ENCODE peak calls at places on chromosome 2, in eight cellular contexts. One of them, this sample, is unnamed.

GRCh38 chr2:15553951-15554350 is 7.2 kb downstream of the NBAS start:
- DNase-seq in iris pigment epithelial cell: no peak
- DNase-seq in ACHN: no peak
- DNase-seq in NT2/D1: no peak
- DNase-seq in stimulated activated CD8-positive, alpha-beta memory T cell treated with anti-CD3 and anti-CD28 coated beads, Interleukin-7, amount 100 ng/mL, for 24 hours: no peak
- DNase-seq in NCI-H524: no peak
- DNase-seq in left ventricle myocardium inferior: no peak
- DNase-seq in AG08395: no peak
- DNase-seq in this sample: no peak

GRCh38 chr2:85248741-85249524 is 78.9 kb downstream of the TGOLN2 start:
- DNase-seq in iris pigment epithelial cell: peak
- DNase-seq in ACHN: peak
- DNase-seq in NT2/D1: no peak
- DNase-seq in stimulated activated CD8-positive, alpha-beta memory T cell treated with anti-CD3 and anti-CD28 coated beads, Interleukin-7, amount 100 ng/mL, for 24 hours: no peak
- DNase-seq in NCI-H524: no peak
- DNase-seq in left ventricle myocardium inferior: peak
- DNase-seq in AG08395: peak
- DNase-seq in this sample: peak

GRCh38 chr2:121345887-121346286 is 60.9 kb upstream of the TFCP2L1 start:
- DNase-seq in iris pigment epithelial cell: no peak
- DNase-seq in ACHN: no peak
- DNase-seq in NT2/D1: no peak
- DNase-seq in stimulated activated CD8-positive, alpha-beta memory T cell treated with anti-CD3 and anti-CD28 coated beads, Interleukin-7, amount 100 ng/mL, for 24 hours: no peak
- DNase-seq in NCI-H524: no peak
- DNase-seq in left ventricle myocardium inferior: no peak
- DNase-seq in AG08395: no peak
- DNase-seq in this sample: no peak

GRCh38 chr2:1756456-1756855 is 12.1 kb upstream of the PXDN start:
- DNase-seq in iris pigment epithelial cell: no peak
- DNase-seq in ACHN: no peak
- DNase-seq in NT2/D1: no peak
- DNase-seq in stimulated activated CD8-positive, alpha-beta memory T cell treated with anti-CD3 and anti-CD28 coated beads, Interleukin-7, amount 100 ng/mL, for 24 hours: no peak
- DNase-seq in NCI-H524: no peak
- DNase-seq in left ventricle myocardium inferior: no peak
- DNase-seq in AG08395: no peak
- DNase-seq in this sample: no peak

GRCh38 chr2:142880275-142880674 is 2.8 kb downstream of the KYNU start:
- DNase-seq in iris pigment epithelial cell: peak
- DNase-seq in ACHN: no peak
- DNase-seq in NT2/D1: no peak
- DNase-seq in stimulated activated CD8-positive, alpha-beta memory T cell treated with anti-CD3 and anti-CD28 coated beads, Interleukin-7, amount 100 ng/mL, for 24 hours: no peak
- DNase-seq in NCI-H524: no peak
- DNase-seq in left ventricle myocardium inferior: no peak
- DNase-seq in AG08395: peak
- DNase-seq in this sample: peak

GRCh38 chr2:237195396-237196119 is 109.9 kb downstream of the COPS8 start:
- DNase-seq in iris pigment epithelial cell: no peak
- DNase-seq in ACHN: no peak
- DNase-seq in NT2/D1: no peak
- DNase-seq in stimulated activated CD8-positive, alpha-beta memory T cell treated with anti-CD3 and anti-CD28 coated beads, Interleukin-7, amount 100 ng/mL, for 24 hours: no peak
- DNase-seq in NCI-H524: no peak
- DNase-seq in left ventricle myocardium inferior: no peak
- DNase-seq in AG08395: no peak
- DNase-seq in this sample: peak

GRCh38 chr2:200432296-200432695 is 77.6 kb downstream of the KCTD18 start:
- DNase-seq in iris pigment epithelial cell: peak
- DNase-seq in ACHN: no peak
- DNase-seq in NT2/D1: no peak
- DNase-seq in stimulated activated CD8-positive, alpha-beta memory T cell treated with anti-CD3 and anti-CD28 coated beads, Interleukin-7, amount 100 ng/mL, for 24 hours: no peak
- DNase-seq in NCI-H524: no peak
- DNase-seq in left ventricle myocardium inferior: no peak
- DNase-seq in AG08395: no peak
- DNase-seq in this sample: no peak

GRCh38 chr2:3927031-3927430 is 223.7 kb downstream of the DCDC2C start:
- DNase-seq in iris pigment epithelial cell: no peak
- DNase-seq in ACHN: no peak
- DNase-seq in NT2/D1: no peak
- DNase-seq in stimulated activated CD8-positive, alpha-beta memory T cell treated with anti-CD3 and anti-CD28 coated beads, Interleukin-7, amount 100 ng/mL, for 24 hours: no peak
- DNase-seq in NCI-H524: no peak
- DNase-seq in left ventricle myocardium inferior: no peak
- DNase-seq in AG08395: no peak
- DNase-seq in this sample: no peak

GRCh38 chr2:53854678-53855077 is 5.1 kb downstream of the GPR75 start:
- DNase-seq in iris pigment epithelial cell: peak
- DNase-seq in ACHN: no peak
- DNase-seq in NT2/D1: no peak
- DNase-seq in stimulated activated CD8-positive, alpha-beta memory T cell treated with anti-CD3 and anti-CD28 coated beads, Interleukin-7, amount 100 ng/mL, for 24 hours: no peak
- DNase-seq in NCI-H524: no peak
- DNase-seq in left ventricle myocardium inferior: no peak
- DNase-seq in AG08395: no peak
- DNase-seq in this sample: no peak

GRCh38 chr2:15170068-15170775 is 390.9 kb downstream of the NBAS start:
- DNase-seq in iris pigment epithelial cell: no peak
- DNase-seq in ACHN: no peak
- DNase-seq in NT2/D1: peak
- DNase-seq in stimulated activated CD8-positive, alpha-beta memory T cell treated with anti-CD3 and anti-CD28 coated beads, Interleukin-7, amount 100 ng/mL, for 24 hours: no peak
- DNase-seq in NCI-H524: no peak
- DNase-seq in left ventricle myocardium inferior: no peak
- DNase-seq in AG08395: peak
- DNase-seq in this sample: peak

GRCh38 chr2:217868911-217869334 is 133.9 kb downstream of the TNS1 start:
- DNase-seq in iris pigment epithelial cell: peak
- DNase-seq in ACHN: no peak
- DNase-seq in NT2/D1: no peak
- DNase-seq in stimulated activated CD8-positive, alpha-beta memory T cell treated with anti-CD3 and anti-CD28 coated beads, Interleukin-7, amount 100 ng/mL, for 24 hours: no peak
- DNase-seq in NCI-H524: no peak
- DNase-seq in left ventricle myocardium inferior: no peak
- DNase-seq in AG08395: peak
- DNase-seq in this sample: peak

GRCh38 chr2:46229134-46230063 is 67.8 kb upstream of the EPAS1 start:
- DNase-seq in iris pigment epithelial cell: peak
- DNase-seq in ACHN: peak
- DNase-seq in NT2/D1: peak
- DNase-seq in stimulated activated CD8-positive, alpha-beta memory T cell treated with anti-CD3 and anti-CD28 coated beads, Interleukin-7, amount 100 ng/mL, for 24 hours: no peak
- DNase-seq in NCI-H524: no peak
- DNase-seq in left ventricle myocardium inferior: no peak
- DNase-seq in AG08395: no peak
- DNase-seq in this sample: peak

GRCh38 chr2:85794491-85795121 is 40.8 kb downstream of the ATOH8 start:
- DNase-seq in iris pigment epithelial cell: no peak
- DNase-seq in ACHN: no peak
- DNase-seq in NT2/D1: no peak
- DNase-seq in stimulated activated CD8-positive, alpha-beta memory T cell treated with anti-CD3 and anti-CD28 coated beads, Interleukin-7, amount 100 ng/mL, for 24 hours: no peak
- DNase-seq in NCI-H524: peak
- DNase-seq in left ventricle myocardium inferior: no peak
- DNase-seq in AG08395: no peak
- DNase-seq in this sample: no peak

GRCh38 chr2:77813614-77814013 is 291.4 kb upstream of the LRRTM4 start:
- DNase-seq in iris pigment epithelial cell: peak
- DNase-seq in ACHN: no peak
- DNase-seq in NT2/D1: no peak
- DNase-seq in stimulated activated CD8-positive, alpha-beta memory T cell treated with anti-CD3 and anti-CD28 coated beads, Interleukin-7, amount 100 ng/mL, for 24 hours: no peak
- DNase-seq in NCI-H524: no peak
- DNase-seq in left ventricle myocardium inferior: no peak
- DNase-seq in AG08395: no peak
- DNase-seq in this sample: no peak

GRCh38 chr2:86216577-86217555 is 17.6 kb downstream of the MRPL35 start:
- DNase-seq in iris pigment epithelial cell: no peak
- DNase-seq in ACHN: no peak
- DNase-seq in NT2/D1: no peak
- DNase-seq in stimulated activated CD8-positive, alpha-beta memory T cell treated with anti-CD3 and anti-CD28 coated beads, Interleukin-7, amount 100 ng/mL, for 24 hours: no peak
- DNase-seq in NCI-H524: no peak
- DNase-seq in left ventricle myocardium inferior: no peak
- DNase-seq in AG08395: peak
- DNase-seq in this sample: peak

GRCh38 chr2:233600361-233600760 is 17.1 kb upstream of the UGT1A8 start:
- DNase-seq in iris pigment epithelial cell: peak
- DNase-seq in ACHN: peak
- DNase-seq in NT2/D1: no peak
- DNase-seq in stimulated activated CD8-positive, alpha-beta memory T cell treated with anti-CD3 and anti-CD28 coated beads, Interleukin-7, amount 100 ng/mL, for 24 hours: no peak
- DNase-seq in NCI-H524: no peak
- DNase-seq in left ventricle myocardium inferior: no peak
- DNase-seq in AG08395: no peak
- DNase-seq in this sample: no peak

GRCh38 chr2:241853651-241854341 is 4.9 kb downstream of the PDCD1 start:
- DNase-seq in iris pigment epithelial cell: no peak
- DNase-seq in ACHN: no peak
- DNase-seq in NT2/D1: no peak
- DNase-seq in stimulated activated CD8-positive, alpha-beta memory T cell treated with anti-CD3 and anti-CD28 coated beads, Interleukin-7, amount 100 ng/mL, for 24 hours: no peak
- DNase-seq in NCI-H524: no peak
- DNase-seq in left ventricle myocardium inferior: peak
- DNase-seq in AG08395: peak
- DNase-seq in this sample: peak

GRCh38 chr2:177868792-177869191 is 203.8 kb downstream of the PDE11A start:
- DNase-seq in iris pigment epithelial cell: no peak
- DNase-seq in ACHN: no peak
- DNase-seq in NT2/D1: no peak
- DNase-seq in stimulated activated CD8-positive, alpha-beta memory T cell treated with anti-CD3 and anti-CD28 coated beads, Interleukin-7, amount 100 ng/mL, for 24 hours: no peak
- DNase-seq in NCI-H524: no peak
- DNase-seq in left ventricle myocardium inferior: no peak
- DNase-seq in AG08395: no peak
- DNase-seq in this sample: no peak

GRCh38 chr2:151933266-151933804 is 105.1 kb upstream of the ARL5A start:
- DNase-seq in iris pigment epithelial cell: no peak
- DNase-seq in ACHN: no peak
- DNase-seq in NT2/D1: no peak
- DNase-seq in stimulated activated CD8-positive, alpha-beta memory T cell treated with anti-CD3 and anti-CD28 coated beads, Interleukin-7, amount 100 ng/mL, for 24 hours: no peak
- DNase-seq in NCI-H524: no peak
- DNase-seq in left ventricle myocardium inferior: no peak
- DNase-seq in AG08395: no peak
- DNase-seq in this sample: no peak

GRCh38 chr2:5925620-5926019 is 233.4 kb downstream of the SOX11 start:
- DNase-seq in iris pigment epithelial cell: no peak
- DNase-seq in ACHN: no peak
- DNase-seq in NT2/D1: no peak
- DNase-seq in stimulated activated CD8-positive, alpha-beta memory T cell treated with anti-CD3 and anti-CD28 coated beads, Interleukin-7, amount 100 ng/mL, for 24 hours: no peak
- DNase-seq in NCI-H524: no peak
- DNase-seq in left ventricle myocardium inferior: no peak
- DNase-seq in AG08395: no peak
- DNase-seq in this sample: no peak

GRCh38 chr2:238287702-238288649 is at the start of gene PER2:
- DNase-seq in iris pigment epithelial cell: peak
- DNase-seq in ACHN: peak
- DNase-seq in NT2/D1: no peak
- DNase-seq in stimulated activated CD8-positive, alpha-beta memory T cell treated with anti-CD3 and anti-CD28 coated beads, Interleukin-7, amount 100 ng/mL, for 24 hours: peak
- DNase-seq in NCI-H524: peak
- DNase-seq in left ventricle myocardium inferior: peak
- DNase-seq in AG08395: peak
- DNase-seq in this sample: peak

GRCh38 chr2:173496746-173497145 is 142.1 kb downstream of the CDCA7 start:
- DNase-seq in iris pigment epithelial cell: peak
- DNase-seq in ACHN: no peak
- DNase-seq in NT2/D1: no peak
- DNase-seq in stimulated activated CD8-positive, alpha-beta memory T cell treated with anti-CD3 and anti-CD28 coated beads, Interleukin-7, amount 100 ng/mL, for 24 hours: no peak
- DNase-seq in NCI-H524: no peak
- DNase-seq in left ventricle myocardium inferior: no peak
- DNase-seq in AG08395: peak
- DNase-seq in this sample: peak

GRCh38 chr2:166278856-166279255 is 96.9 kb downstream of the SCN9A start:
- DNase-seq in iris pigment epithelial cell: no peak
- DNase-seq in ACHN: no peak
- DNase-seq in NT2/D1: no peak
- DNase-seq in stimulated activated CD8-positive, alpha-beta memory T cell treated with anti-CD3 and anti-CD28 coated beads, Interleukin-7, amount 100 ng/mL, for 24 hours: no peak
- DNase-seq in NCI-H524: no peak
- DNase-seq in left ventricle myocardium inferior: no peak
- DNase-seq in AG08395: no peak
- DNase-seq in this sample: no peak

GRCh38 chr2:12855508-12855907 is 138.8 kb downstream of the TRIB2 start:
- DNase-seq in iris pigment epithelial cell: no peak
- DNase-seq in ACHN: no peak
- DNase-seq in NT2/D1: no peak
- DNase-seq in stimulated activated CD8-positive, alpha-beta memory T cell treated with anti-CD3 and anti-CD28 coated beads, Interleukin-7, amount 100 ng/mL, for 24 hours: no peak
- DNase-seq in NCI-H524: no peak
- DNase-seq in left ventricle myocardium inferior: no peak
- DNase-seq in AG08395: no peak
- DNase-seq in this sample: peak

GRCh38 chr2:18849841-18850578 is 260.6 kb upstream of the NT5C1B start:
- DNase-seq in iris pigment epithelial cell: no peak
- DNase-seq in ACHN: no peak
- DNase-seq in NT2/D1: peak
- DNase-seq in stimulated activated CD8-positive, alpha-beta memory T cell treated with anti-CD3 and anti-CD28 coated beads, Interleukin-7, amount 100 ng/mL, for 24 hours: no peak
- DNase-seq in NCI-H524: no peak
- DNase-seq in left ventricle myocardium inferior: no peak
- DNase-seq in AG08395: no peak
- DNase-seq in this sample: no peak

GRCh38 chr2:83068706-83069105 is 1390.4 kb downstream of the SUCLG1 start:
- DNase-seq in iris pigment epithelial cell: peak
- DNase-seq in ACHN: no peak
- DNase-seq in NT2/D1: no peak
- DNase-seq in stimulated activated CD8-positive, alpha-beta memory T cell treated with anti-CD3 and anti-CD28 coated beads, Interleukin-7, amount 100 ng/mL, for 24 hours: no peak
- DNase-seq in NCI-H524: no peak
- DNase-seq in left ventricle myocardium inferior: no peak
- DNase-seq in AG08395: no peak
- DNase-seq in this sample: peak

GRCh38 chr2:46958431-46959017 is 42.9 kb upstream of the MCFD2 start:
- DNase-seq in iris pigment epithelial cell: no peak
- DNase-seq in ACHN: no peak
- DNase-seq in NT2/D1: no peak
- DNase-seq in stimulated activated CD8-positive, alpha-beta memory T cell treated with anti-CD3 and anti-CD28 coated beads, Interleukin-7, amount 100 ng/mL, for 24 hours: no peak
- DNase-seq in NCI-H524: no peak
- DNase-seq in left ventricle myocardium inferior: no peak
- DNase-seq in AG08395: no peak
- DNase-seq in this sample: no peak

GRCh38 chr2:86249176-86249842 is 50.1 kb downstream of the MRPL35 start:
- DNase-seq in iris pigment epithelial cell: peak
- DNase-seq in ACHN: peak
- DNase-seq in NT2/D1: no peak
- DNase-seq in stimulated activated CD8-positive, alpha-beta memory T cell treated with anti-CD3 and anti-CD28 coated beads, Interleukin-7, amount 100 ng/mL, for 24 hours: no peak
- DNase-seq in NCI-H524: peak
- DNase-seq in left ventricle myocardium inferior: no peak
- DNase-seq in AG08395: peak
- DNase-seq in this sample: peak

GRCh38 chr2:48912110-48912509 is 156.6 kb upstream of the LHCGR start:
- DNase-seq in iris pigment epithelial cell: no peak
- DNase-seq in ACHN: no peak
- DNase-seq in NT2/D1: no peak
- DNase-seq in stimulated activated CD8-positive, alpha-beta memory T cell treated with anti-CD3 and anti-CD28 coated beads, Interleukin-7, amount 100 ng/mL, for 24 hours: no peak
- DNase-seq in NCI-H524: no peak
- DNase-seq in left ventricle myocardium inferior: no peak
- DNase-seq in AG08395: no peak
- DNase-seq in this sample: no peak

GRCh38 chr2:28997237-28997846 is 16.2 kb downstream of the TOGARAM2 start:
- DNase-seq in iris pigment epithelial cell: no peak
- DNase-seq in ACHN: no peak
- DNase-seq in NT2/D1: no peak
- DNase-seq in stimulated activated CD8-positive, alpha-beta memory T cell treated with anti-CD3 and anti-CD28 coated beads, Interleukin-7, amount 100 ng/mL, for 24 hours: no peak
- DNase-seq in NCI-H524: no peak
- DNase-seq in left ventricle myocardium inferior: no peak
- DNase-seq in AG08395: peak
- DNase-seq in this sample: peak

GRCh38 chr2:44964704-44965343 is 23.3 kb downstream of the SIX3 start:
- DNase-seq in iris pigment epithelial cell: no peak
- DNase-seq in ACHN: peak
- DNase-seq in NT2/D1: no peak
- DNase-seq in stimulated activated CD8-positive, alpha-beta memory T cell treated with anti-CD3 and anti-CD28 coated beads, Interleukin-7, amount 100 ng/mL, for 24 hours: no peak
- DNase-seq in NCI-H524: peak
- DNase-seq in left ventricle myocardium inferior: no peak
- DNase-seq in AG08395: peak
- DNase-seq in this sample: no peak

GRCh38 chr2:74457129-74457548 is 1.1 kb upstream of the WBP1 start:
- DNase-seq in iris pigment epithelial cell: peak
- DNase-seq in ACHN: no peak
- DNase-seq in NT2/D1: no peak
- DNase-seq in stimulated activated CD8-positive, alpha-beta memory T cell treated with anti-CD3 and anti-CD28 coated beads, Interleukin-7, amount 100 ng/mL, for 24 hours: no peak
- DNase-seq in NCI-H524: no peak
- DNase-seq in left ventricle myocardium inferior: no peak
- DNase-seq in AG08395: no peak
- DNase-seq in this sample: no peak

GRCh38 chr2:158969717-158970521 is 1.5 kb downstream of the TANC1 start:
- DNase-seq in iris pigment epithelial cell: peak
- DNase-seq in ACHN: peak
- DNase-seq in NT2/D1: no peak
- DNase-seq in stimulated activated CD8-positive, alpha-beta memory T cell treated with anti-CD3 and anti-CD28 coated beads, Interleukin-7, amount 100 ng/mL, for 24 hours: no peak
- DNase-seq in NCI-H524: peak
- DNase-seq in left ventricle myocardium inferior: peak
- DNase-seq in AG08395: no peak
- DNase-seq in this sample: peak

GRCh38 chr2:27263287-27264252 is 723 bp upstream of the SLC30A3 start:
- DNase-seq in iris pigment epithelial cell: no peak
- DNase-seq in ACHN: no peak
- DNase-seq in NT2/D1: no peak
- DNase-seq in stimulated activated CD8-positive, alpha-beta memory T cell treated with anti-CD3 and anti-CD28 coated beads, Interleukin-7, amount 100 ng/mL, for 24 hours: no peak
- DNase-seq in NCI-H524: peak
- DNase-seq in left ventricle myocardium inferior: no peak
- DNase-seq in AG08395: no peak
- DNase-seq in this sample: no peak